ENCODE peak calls at places on chromosomes 6 and 20, in ten cellular contexts. One of them, this sample, is unnamed.

GRCh38 chr20:4136078-4136966 is 121.0 kb upstream of the RNF24 start:
- DNase-seq in DMS153: no peak
- DNase-seq in AG08395: no peak
- DNase-seq in GM04503: no peak
- DNase-seq in T-helper 1 cell: no peak
- DNase-seq in GM04504: no peak
- DNase-seq in gastrocnemius medialis: no peak
- DNase-seq in GM06990: no peak
- DNase-seq in NCI-H2171: no peak
- DNase-seq in COR-L47: no peak
- DNase-seq in this sample: no peak

GRCh38 chr6:13870185-13870584 is 54.6 kb upstream of the RNF182 start:
- DNase-seq in DMS153: no peak
- DNase-seq in AG08395: no peak
- DNase-seq in GM04503: no peak
- DNase-seq in T-helper 1 cell: no peak
- DNase-seq in GM04504: no peak
- DNase-seq in gastrocnemius medialis: no peak
- DNase-seq in GM06990: no peak
- DNase-seq in NCI-H2171: no peak
- DNase-seq in COR-L47: no peak
- DNase-seq in this sample: no peak

GRCh38 chr6:162785632-162786242 is 58.0 kb downstream of the PACRG start:
- DNase-seq in DMS153: no peak
- DNase-seq in AG08395: no peak
- DNase-seq in GM04503: no peak
- DNase-seq in T-helper 1 cell: no peak
- DNase-seq in GM04504: no peak
- DNase-seq in gastrocnemius medialis: no peak
- DNase-seq in GM06990: no peak
- DNase-seq in NCI-H2171: no peak
- DNase-seq in COR-L47: no peak
- DNase-seq in this sample: no peak

GRCh38 chr6:167679137-167679736 is 147.5 kb upstream of the AFDN start:
- DNase-seq in DMS153: no peak
- DNase-seq in AG08395: no peak
- DNase-seq in GM04503: no peak
- DNase-seq in T-helper 1 cell: no peak
- DNase-seq in GM04504: no peak
- DNase-seq in gastrocnemius medialis: no peak
- DNase-seq in GM06990: no peak
- DNase-seq in NCI-H2171: no peak
- DNase-seq in COR-L47: no peak
- DNase-seq in this sample: no peak

GRCh38 chr6:43278524-43279078 is 19.5 kb upstream of the SLC22A7 start:
- DNase-seq in DMS153: no peak
- DNase-seq in AG08395: peak; percentile 50
- DNase-seq in GM04503: peak; percentile 22
- DNase-seq in T-helper 1 cell: no peak
- DNase-seq in GM04504: no peak
- DNase-seq in gastrocnemius medialis: no peak
- DNase-seq in GM06990: no peak
- DNase-seq in NCI-H2171: no peak
- DNase-seq in COR-L47: no peak
- DNase-seq in this sample: no peak

GRCh38 chr20:38434310-38434741 is 802 bp downstream of the SNHG17 start:
- DNase-seq in DMS153: no peak
- DNase-seq in AG08395: no peak
- DNase-seq in GM04503: no peak
- DNase-seq in T-helper 1 cell: no peak
- DNase-seq in GM04504: no peak
- DNase-seq in gastrocnemius medialis: no peak
- DNase-seq in GM06990: peak; percentile 50
- DNase-seq in NCI-H2171: no peak
- DNase-seq in COR-L47: no peak
- DNase-seq in this sample: no peak

GRCh38 chr20:59661621-59662020 is 57.3 kb downstream of the PHACTR3 start:
- DNase-seq in DMS153: no peak
- DNase-seq in AG08395: no peak
- DNase-seq in GM04503: no peak
- DNase-seq in T-helper 1 cell: no peak
- DNase-seq in GM04504: no peak
- DNase-seq in gastrocnemius medialis: no peak
- DNase-seq in GM06990: no peak
- DNase-seq in NCI-H2171: no peak
- DNase-seq in COR-L47: no peak
- DNase-seq in this sample: no peak

GRCh38 chr6:6166064-6166463 is 154.4 kb downstream of the F13A1 start:
- DNase-seq in DMS153: no peak
- DNase-seq in AG08395: no peak
- DNase-seq in GM04503: no peak
- DNase-seq in T-helper 1 cell: no peak
- DNase-seq in GM04504: no peak
- DNase-seq in gastrocnemius medialis: no peak
- DNase-seq in GM06990: no peak
- DNase-seq in NCI-H2171: no peak
- DNase-seq in COR-L47: no peak
- DNase-seq in this sample: no peak

GRCh38 chr6:39527792-39528564 is 197.2 kb downstream of the KIF6 start:
- DNase-seq in DMS153: no peak
- DNase-seq in AG08395: no peak
- DNase-seq in GM04503: no peak
- DNase-seq in T-helper 1 cell: no peak
- DNase-seq in GM04504: no peak
- DNase-seq in gastrocnemius medialis: no peak
- DNase-seq in GM06990: no peak
- DNase-seq in NCI-H2171: no peak
- DNase-seq in COR-L47: no peak
- DNase-seq in this sample: no peak

GRCh38 chr20:297098-297924 is at the start of gene ZCCHC3:
- DNase-seq in DMS153: peak; percentile 94
- DNase-seq in AG08395: peak; percentile 84
- DNase-seq in GM04503: peak; percentile 69
- DNase-seq in T-helper 1 cell: peak; percentile 72
- DNase-seq in GM04504: peak; percentile 91
- DNase-seq in gastrocnemius medialis: peak; percentile 75
- DNase-seq in GM06990: peak; percentile 94
- DNase-seq in NCI-H2171: peak; percentile 98
- DNase-seq in COR-L47: peak; percentile 88
- DNase-seq in this sample: peak; percentile 70

GRCh38 chr20:32457476-32457986 is 99.4 kb downstream of the ASXL1 start:
- DNase-seq in DMS153: peak; percentile 49
- DNase-seq in AG08395: peak; percentile 95
- DNase-seq in GM04503: no peak
- DNase-seq in T-helper 1 cell: no peak
- DNase-seq in GM04504: peak; percentile 32
- DNase-seq in gastrocnemius medialis: no peak
- DNase-seq in GM06990: no peak
- DNase-seq in NCI-H2171: peak; percentile 27
- DNase-seq in COR-L47: peak; percentile 63
- DNase-seq in this sample: peak; percentile 61